ENCODE peak calls at places on chromosome 18, in four cellular contexts. G is upper lobe of left lung, J is WERI-Rb-1, I is Peyer's patch. D is an unnamed sample.

GRCh38 chr18:28514699-28515098 is 337.8 kb upstream of the CDH2 start:
- DNase-seq in G (no peak), J (no peak), I (no peak), D (no peak)

GRCh38 chr18:3626927-3627240 is 176.9 kb downstream of the TGIF1 start:
- DNase-seq in G (no peak), J (no peak), I (no peak), D (no peak)

GRCh38 chr18:79203017-79203605 is 133.9 kb downstream of the ATP9B start:
- DNase-seq in G (no peak), J (no peak), I (no peak), D (no peak)

GRCh38 chr18:48743046-48743445 is 204.2 kb downstream of the CTIF start:
- DNase-seq in G (no peak), J (no peak), I (peak), D (no peak)

GRCh38 chr18:79775441-79776221 is 22.1 kb upstream of the KCNG2 start:
- DNase-seq in G (peak), J (no peak), I (peak), D (no peak)

GRCh38 chr18:62825382-62825781 is 110.0 kb downstream of the PHLPP1 start:
- DNase-seq in G (no peak), J (no peak), I (no peak), D (no peak)

GRCh38 chr18:73869182-73869581 is 278.5 kb downstream of the FBXO15 start:
- DNase-seq in G (no peak), J (no peak), I (no peak), D (no peak)

GRCh38 chr18:46761054-46761769 is 4.4 kb upstream of the ST8SIA5 start:
- DNase-seq in G (no peak), J (no peak), I (no peak), D (no peak)

GRCh38 chr18:62954341-62954740 is 239.0 kb downstream of the PHLPP1 start:
- DNase-seq in G (no peak), J (no peak), I (no peak), D (no peak)

GRCh38 chr18:62610509-62611394 is 87.9 kb downstream of the ZCCHC2 start:
- DNase-seq in G (peak), J (peak), I (no peak), D (no peak)

GRCh38 chr18:3607309-3608098 is 157.5 kb downstream of the TGIF1 start:
- DNase-seq in G (no peak), J (no peak), I (no peak), D (no peak)

DNA sequence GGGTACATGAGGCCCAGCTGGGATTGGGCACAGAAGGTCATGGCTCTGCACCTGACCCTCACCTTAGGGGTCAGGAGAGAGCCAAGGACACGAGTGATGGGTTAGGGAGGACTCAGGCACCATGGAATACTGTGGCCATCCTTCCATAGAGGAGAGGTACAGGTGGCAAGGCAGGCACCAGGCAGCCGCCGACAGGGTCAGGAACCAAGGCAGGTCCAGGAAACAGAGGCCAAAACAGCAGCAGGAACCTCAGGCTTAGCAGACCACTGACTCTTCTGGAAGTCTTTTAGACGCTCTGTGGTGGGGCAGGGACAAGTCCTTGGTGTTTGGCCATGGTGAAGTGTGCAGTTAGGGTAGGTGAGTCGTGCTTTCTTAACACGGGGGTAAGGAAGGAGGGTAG is 128.0 kb downstream of the NEDD4L start:
- DNase-seq in G (no peak), J (no peak), I (no peak), D (no peak)
- H3K4me3 ChIP-seq in G (no peak), J (no peak), I (no peak), D (no peak)

GRCh38 chr18:35267161-35267651 is 22.8 kb downstream of the ZSCAN30 start:
- DNase-seq in G (peak), J (no peak), I (peak), D (peak)
- H3K4me3 ChIP-seq in G (peak), J (no peak), I (peak), D (peak)

GRCh38 chr18:45322343-45322742 is 292.9 kb upstream of the SLC14A2 start:
- DNase-seq in G (no peak), J (no peak), I (no peak), D (no peak)

GRCh38 chr18:45324489-45325111 is 290.7 kb upstream of the SLC14A2 start:
- DNase-seq in G (no peak), J (no peak), I (peak), D (no peak)

GRCh38 chr18:45324081-45324480 is 291.2 kb upstream of the SLC14A2 start:
- DNase-seq in G (no peak), J (no peak), I (no peak), D (no peak)

GRCh38 chr18:45320724-45321123 is 294.6 kb upstream of the SLC14A2 start:
- DNase-seq in G (no peak), J (no peak), I (no peak), D (no peak)

GRCh38 chr18:45321520-45321919 is 293.8 kb upstream of the SLC14A2 start:
- DNase-seq in G (no peak), J (no peak), I (no peak), D (no peak)
- H3K4me3 ChIP-seq in G (no peak), J (no peak), I (no peak), D (no peak)

GRCh38 chr18:58195278-58195721 is 151.3 kb downstream of the NEDD4L start:
- DNase-seq in G (peak), J (no peak), I (peak), D (peak)

GRCh38 chr18:58194028-58194427 is 150.0 kb downstream of the NEDD4L start:
- DNase-seq in G (no peak), J (peak), I (no peak), D (no peak)

GRCh38 chr18:58192519-58192918 is 148.5 kb downstream of the NEDD4L start:
- DNase-seq in G (no peak), J (no peak), I (no peak), D (no peak)

GRCh38 chr18:58196881-58197872 is 153.2 kb downstream of the NEDD4L start:
- DNase-seq in G (no peak), J (no peak), I (peak), D (no peak)

DNA sequence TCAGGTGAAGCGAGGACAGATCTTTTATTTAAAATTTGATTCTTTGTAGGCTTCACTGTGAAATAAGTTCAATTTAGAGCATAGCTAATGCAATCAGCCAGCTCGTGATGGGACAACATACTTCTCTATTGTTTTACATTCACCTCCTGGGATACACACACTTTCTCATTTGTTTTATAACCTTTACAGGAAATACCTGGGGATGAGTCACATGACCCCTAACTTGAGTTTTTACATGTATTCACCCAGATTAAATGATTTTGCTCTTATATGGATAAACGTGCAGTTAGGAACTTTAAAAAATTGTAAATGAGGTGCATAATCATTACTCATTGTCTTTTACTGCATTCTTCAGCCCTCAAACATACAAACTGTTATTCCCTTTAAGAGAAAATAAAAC is 152.1 kb downstream of the NEDD4L start:
- DNase-seq in G (no peak), J (no peak), I (no peak), D (no peak)
- H3K4me3 ChIP-seq in G (peak), J (no peak), I (no peak), D (no peak)

GRCh38 chr18:68772268-68772667 is 25.6 kb upstream of the CCDC102B start:
- DNase-seq in G (no peak), J (no peak), I (no peak), D (no peak)
- H3K4me3 ChIP-seq in G (no peak), J (no peak), I (no peak), D (no peak)

GRCh38 chr18:61602836-61603235 is 269.6 kb downstream of the CDH20 start:
- DNase-seq in G (no peak), J (no peak), I (no peak), D (no peak)

GRCh38 chr18:61606068-61606660 is 272.9 kb downstream of the CDH20 start:
- DNase-seq in G (no peak), J (peak), I (no peak), D (no peak)

GRCh38 chr18:61608306-61608705 is 275.1 kb downstream of the CDH20 start:
- DNase-seq in G (no peak), J (no peak), I (no peak), D (no peak)

GRCh38 chr18:61606759-61607158 is 273.5 kb downstream of the CDH20 start:
- DNase-seq in G (no peak), J (no peak), I (peak), D (no peak)

DNA sequence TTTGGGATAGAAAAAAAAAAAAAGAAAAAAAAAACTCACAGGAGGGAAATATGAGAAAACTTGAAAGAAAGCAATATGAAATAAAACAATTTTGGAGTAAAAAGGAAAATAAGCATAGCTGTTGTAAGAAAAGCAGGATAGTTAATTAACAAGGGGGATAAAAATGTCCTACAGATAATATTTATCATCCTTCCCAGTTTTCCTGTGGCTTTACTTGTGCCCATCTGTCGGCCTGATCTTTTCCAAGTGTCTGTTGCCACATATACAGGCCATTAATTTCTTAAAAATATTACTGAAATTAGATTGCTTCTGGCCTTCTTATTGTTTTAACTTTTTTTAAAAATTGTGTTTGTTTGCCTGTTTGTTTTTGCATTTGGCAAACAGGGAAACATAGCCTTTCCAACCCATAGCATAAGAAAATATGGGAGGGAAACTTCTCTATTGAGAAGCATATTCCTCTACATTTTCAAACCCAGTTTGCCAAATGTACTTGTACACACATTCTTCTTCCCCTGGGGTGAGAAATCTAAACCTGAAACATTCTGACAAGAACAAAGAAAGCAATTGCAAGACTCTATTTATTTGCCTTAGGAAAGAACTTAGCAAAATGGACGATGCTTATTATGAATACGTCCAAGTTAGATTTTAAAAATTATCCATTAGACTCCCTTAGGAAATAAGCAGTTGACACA is 272.3 kb downstream of the CDH20 start:
- DNase-seq in G (no peak), J (no peak), I (no peak), D (no peak)
- H3K4me3 ChIP-seq in G (peak), J (no peak), I (no peak), D (no peak)